ENCODE peak calls at places on chromosomes 1 and 21, in seven cellular contexts. S, I, D, E, Y, K and T are unnamed samples.
A peak's percentile ranks its signal among the peaks of the same experiment; 100 is the strongest.

GRCh38 chr1:181516706-181517105 is 33.4 kb downstream of the CACNA1E start:
- DNase-seq in Y (no peak), S (no peak), I (no peak), E (no peak), K (no peak), D (no peak), T (no peak)

GRCh38 chr1:20069932-20070331 is at the start of gene PLA2G5:
- DNase-seq in D (no peak), K (peak; percentile 41), S (no peak), E (peak; percentile 18), I (peak; percentile 87), Y (no peak), T (peak; percentile 65)

GRCh38 chr1:206679738-206680211 is 4.9 kb upstream of the MAPKAPK2 start:
- DNase-seq in K (no peak), Y (no peak), I (no peak), S (peak; percentile 64), D (no peak), E (no peak), T (no peak)

GRCh38 chr1:185352067-185352466 is 35.0 kb upstream of the IVNS1ABP start:
- DNase-seq in Y (no peak), K (peak; percentile 30), I (no peak), E (peak; percentile 32), S (no peak), D (no peak), T (peak; percentile 33)

GRCh38 chr21:28959367-28960099 is 33.1 kb downstream of the LTN1 start:
- DNase-seq in S (no peak), K (peak; percentile 71), D (no peak), I (no peak), E (peak; percentile 89), Y (peak; percentile 61), T (peak; percentile 88)

GRCh38 chr1:200034821-200035396 is 7.4 kb downstream of the NR5A2 start:
- DNase-seq in E (peak; percentile 31), D (no peak), I (no peak), K (no peak), S (no peak), Y (no peak), T (peak; percentile 67)

GRCh38 chr1:37135032-37135431 is 100.7 kb upstream of the GRIK3 start:
- DNase-seq in I (no peak), S (no peak), Y (no peak), D (no peak), K (no peak), E (no peak), T (no peak)

GRCh38 chr1:68016364-68016763 is 34.1 kb downstream of the DIRAS3 start:
- DNase-seq in K (peak; percentile 17), S (no peak), D (no peak), Y (no peak), I (no peak), E (peak; percentile 34), T (peak; percentile 64)

GRCh38 chr1:154745750-154746425 is 124.2 kb downstream of the KCNN3 start:
- DNase-seq in S (no peak), E (no peak), K (no peak), D (no peak), Y (no peak), I (peak; percentile 69), T (no peak)

GRCh38 chr1:159040206-159040605 is 30.5 kb downstream of the IFI16 start:
- DNase-seq in S (no peak), K (peak; percentile 30), I (no peak), E (peak; percentile 84), D (no peak), Y (no peak), T (peak; percentile 62)

GRCh38 chr1:204477036-204477740 is 17.4 kb downstream of the PIK3C2B start:
- DNase-seq in K (no peak), I (no peak), E (peak; percentile 48), D (no peak), Y (no peak), S (no peak), T (no peak)

GRCh38 chr1:7596126-7596755 is 174.9 kb upstream of the VAMP3 start:
- DNase-seq in E (no peak), I (peak; percentile 56), Y (no peak), K (no peak), D (peak; percentile 48), S (no peak), T (no peak)

GRCh38 chr1:81157686-81158085 is 643.0 kb upstream of the ADGRL2 start:
- DNase-seq in K (no peak), Y (no peak), D (no peak), I (no peak), E (no peak), S (no peak), T (peak; percentile 3)

GRCh38 chr1:200628223-200628868 is 7.8 kb upstream of the KIF14 start:
- DNase-seq in E (no peak), K (no peak), S (no peak), D (no peak), Y (no peak), I (no peak), T (no peak)

GRCh38 chr1:48610628-48611542 is 138.9 kb upstream of the SPATA6 start:
- DNase-seq in E (no peak), D (no peak), Y (no peak), K (no peak), I (no peak), S (no peak), T (no peak)

GRCh38 chr1:56798053-56798471 is 21.1 kb downstream of the FYB2 start:
- DNase-seq in D (no peak), I (no peak), K (peak; percentile 51), S (no peak), E (peak; percentile 62), Y (no peak), T (peak; percentile 64)

GRCh38 chr1:119040489-119040888 is 52.3 kb upstream of the TBX15 start:
- DNase-seq in S (no peak), I (no peak), Y (no peak), D (no peak), E (no peak), K (no peak), T (peak; percentile 46)

DNA sequence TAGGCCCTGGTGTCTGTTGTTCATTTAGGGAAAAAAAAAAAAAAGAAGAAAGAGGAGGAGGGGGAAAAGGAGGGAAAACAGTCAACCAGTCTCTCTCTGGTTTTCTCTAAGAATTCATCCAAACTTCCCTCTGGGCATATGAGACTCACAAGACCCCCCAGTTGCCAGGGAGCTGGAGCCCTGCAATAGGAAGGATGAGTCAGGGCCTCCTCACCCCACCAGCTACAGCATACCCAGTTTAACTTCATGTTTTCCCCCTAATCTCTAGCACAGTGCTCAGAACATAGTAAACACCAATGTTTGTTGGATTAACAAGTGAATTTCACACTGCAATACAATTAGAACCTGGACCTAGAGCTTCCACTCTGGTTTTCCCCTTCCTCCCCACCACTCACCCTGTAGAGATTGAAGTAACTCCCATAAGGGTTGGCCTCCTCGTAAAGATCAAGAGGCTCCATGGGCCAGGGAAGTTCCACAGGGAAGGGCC is 7.8 kb downstream of the F11R start:
- DNase-seq in K (no peak), D (no peak), I (no peak), E (peak; percentile 21), Y (no peak), S (peak; percentile 79), T (peak; percentile 39)
- H3K4me3 ChIP-seq in K (no peak overlapping the region), D (peak overlapping the region; percentile 25), I (no peak overlapping the region), E (no peak overlapping the region), Y (peak overlapping the region; percentile 40), S (peak overlapping the region; percentile 44), T (no peak overlapping the region)

GRCh38 chr1:89065077-89065868 is at the start of gene GBP1:
- DNase-seq in E (peak; percentile 88), K (peak; percentile 88), D (no peak), I (no peak), S (no peak), Y (peak; percentile 87), T (peak; percentile 86)

GRCh38 chr1:89068291-89068690 is 3.3 kb upstream of the GBP1 start:
- DNase-seq in Y (peak; percentile 35), I (no peak), S (no peak), D (no peak), K (peak; percentile 68), E (peak; percentile 73), T (peak; percentile 74)

GRCh38 chr1:89069955-89070354 is 4.9 kb upstream of the GBP1 start:
- DNase-seq in E (no peak), Y (no peak), K (peak; percentile 5), I (no peak), S (no peak), D (no peak), T (peak; percentile 41)

GRCh38 chr1:89070509-89070908 is 5.5 kb upstream of the GBP1 start:
- DNase-seq in Y (no peak), E (no peak), S (no peak), D (no peak), I (no peak), K (no peak), T (peak; percentile 17)
- H3K4me3 ChIP-seq in Y (no peak overlapping the region), E (no peak overlapping the region), S (no peak overlapping the region), D (peak overlapping the region; percentile 33), I (no peak overlapping the region), K (no peak overlapping the region), T (peak overlapping the region; percentile 71)

GRCh38 chr1:243526180-243526579 is 270.3 kb downstream of the SDCCAG8 start:
- DNase-seq in Y (no peak), K (no peak), E (no peak), I (no peak), D (no peak), S (no peak), T (no peak)

GRCh38 chr1:243525085-243525487 is 269.2 kb downstream of the SDCCAG8 start:
- DNase-seq in Y (peak; percentile 22), D (no peak), I (no peak), E (peak; percentile 87), S (no peak), K (peak; percentile 94), T (peak; percentile 85)

GRCh38 chr1:243514927-243515326 is 259.1 kb downstream of the SDCCAG8 start:
- DNase-seq in Y (no peak), D (no peak), K (no peak), E (no peak), I (no peak), S (no peak), T (no peak)

GRCh38 chr1:243523766-243524165 is 267.9 kb downstream of the SDCCAG8 start:
- DNase-seq in D (no peak), Y (no peak), S (no peak), E (no peak), I (no peak), K (no peak), T (no peak)

GRCh38 chr1:243520831-243521230 is 265.0 kb downstream of the SDCCAG8 start:
- DNase-seq in D (no peak), S (no peak), E (no peak), I (no peak), K (no peak), Y (no peak), T (no peak)
- H3K4me3 ChIP-seq in D (no peak overlapping the region), S (no peak overlapping the region), E (no peak overlapping the region), I (no peak overlapping the region), K (no peak overlapping the region), Y (no peak overlapping the region), T (no peak overlapping the region)

DNA sequence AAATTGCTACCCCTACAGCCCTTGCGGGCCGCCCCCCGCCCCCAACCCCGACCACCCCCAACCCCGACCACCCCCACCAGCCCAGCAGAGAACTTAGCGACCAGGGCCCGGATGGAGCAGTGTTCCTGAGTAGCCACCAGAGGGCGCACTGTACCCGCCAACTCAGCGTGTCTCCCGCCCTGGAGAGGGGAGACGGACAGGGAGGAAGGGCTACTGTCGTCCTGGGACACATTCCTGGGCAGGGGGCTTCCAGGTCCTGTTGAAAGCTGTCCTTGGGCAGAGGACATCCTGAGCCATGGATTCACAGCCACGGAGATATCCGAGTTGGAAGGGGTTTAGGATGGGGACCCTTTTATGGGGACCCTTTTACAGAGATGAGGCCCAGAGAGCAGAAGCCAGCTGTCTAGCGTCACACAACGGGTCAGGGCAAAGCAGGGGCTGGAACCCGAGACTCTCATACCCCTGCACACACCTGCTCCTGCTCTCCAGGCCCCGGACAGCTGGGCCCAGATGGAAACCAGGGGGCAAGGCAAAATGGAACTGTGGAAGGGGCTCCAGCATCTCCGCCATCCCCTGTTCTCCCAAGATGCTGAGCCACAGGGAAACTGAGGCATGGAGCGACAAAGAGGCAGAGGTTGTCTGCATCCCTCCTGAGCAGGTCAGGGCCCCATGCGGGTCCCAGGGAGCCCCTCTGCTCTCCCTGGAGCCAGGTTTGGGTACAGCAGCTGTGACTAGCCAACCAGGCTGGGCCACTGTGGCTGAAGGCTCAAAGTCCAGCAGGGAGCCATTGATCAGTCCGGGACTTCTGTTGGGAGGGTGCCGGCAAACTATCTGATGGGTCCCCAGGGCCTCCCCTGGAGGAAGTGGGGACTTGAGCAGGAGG is 25.0 kb upstream of the LAPTM5 start:
- DNase-seq in Y (no peak), K (peak; percentile 58), I (peak; percentile 95), S (peak; percentile 73), E (peak; percentile 45), D (peak; percentile 92), T (peak; percentile 75)
- H3K4me3 ChIP-seq in Y (no peak overlapping the region), K (no peak overlapping the region), I (no peak overlapping the region), S (no peak overlapping the region), E (no peak overlapping the region), D (no peak overlapping the region), T (peak overlapping the region; percentile 31)